ENCODE peak calls at places on chromosomes 1 and 21, in seven cellular contexts. P is CD8-positive, alpha-beta memory T cell; W is SK-N-MC; U is A549; O is cardiac fibroblast; S is cardiac muscle cell; G is CD4-positive, CD25-positive, alpha-beta regulatory T cell. F is an unnamed sample.

GRCh38 chr1:246679211-246680177 is 44.7 kb upstream of the SCCPDH start:
- DNase-seq in S (peak; percentile 29), U (no peak), W (no peak), G (no peak), P (no peak), O (peak; percentile 31), F (no peak)

GRCh38 chr1:165815725-165816124 is 11.7 kb upstream of the UCK2 start:
- DNase-seq in U (no peak), O (peak; percentile 33), G (no peak), W (no peak), S (peak; percentile 50), P (no peak), F (no peak)

GRCh38 chr1:40872266-40872665 is 10.1 kb upstream of the CITED4 start:
- DNase-seq in O (no peak), S (no peak), W (no peak), P (no peak), U (no peak), G (no peak), F (no peak)

GRCh38 chr21:39518055-39518844 is 66.5 kb downstream of the SH3BGR start:
- DNase-seq in P (peak; percentile 16), U (peak; percentile 69), O (peak; percentile 57), G (peak; percentile 55), S (peak; percentile 57), W (no peak), F (peak; percentile 74)

GRCh38 chr1:178412400-178412770 is 84.4 kb downstream of the CLEC20A start:
- DNase-seq in O (no peak), G (no peak), W (no peak), U (no peak), S (peak; percentile 3), P (no peak), F (peak; percentile 48)

GRCh38 chr21:17602874-17603273 is 9.8 kb downstream of the BTG3 start:
- DNase-seq in O (peak; percentile 38), G (no peak), S (peak; percentile 40), P (no peak), W (no peak), U (no peak), F (no peak)

GRCh38 chr1:111515291-111516007 is 12.0 kb upstream of the ADORA3 start:
- DNase-seq in U (no peak), P (no peak), O (peak; percentile 51), G (no peak), W (no peak), S (peak; percentile 65), F (peak; percentile 26)

GRCh38 chr1:232678185-232678886 is 48.4 kb upstream of the SIPA1L2 start:
- DNase-seq in P (no peak), S (no peak), U (no peak), O (no peak), W (no peak), G (no peak), F (no peak)

GRCh38 chr1:24827737-24828136 is 82.5 kb downstream of the CLIC4 start:
- DNase-seq in S (peak; percentile 31), U (no peak), G (no peak), W (no peak), P (no peak), O (peak; percentile 52), F (no peak)

GRCh38 chr1:154809436-154810413 is 60.4 kb downstream of the KCNN3 start:
- DNase-seq in P (no peak), S (peak; percentile 49), W (no peak), G (no peak), O (peak; percentile 49), U (peak; percentile 38), F (peak; percentile 13)

GRCh38 chr1:47416319-47417128 is 439 bp downstream of the FOXE3 start:
- DNase-seq in P (no peak), W (no peak), G (no peak), U (no peak), O (no peak), S (no peak), F (no peak)

GRCh38 chr1:119686661-119687060 is 25.1 kb upstream of the PHGDH start:
- DNase-seq in S (no peak), U (no peak), W (no peak), P (no peak), O (no peak), G (no peak), F (no peak)

GRCh38 chr1:226737819-226738420 is 1.2 kb downstream of the ITPKB start:
- DNase-seq in S (peak; percentile 48), O (peak; percentile 42), G (no peak), P (peak; percentile 31), U (no peak), W (no peak), F (peak; percentile 44)

GRCh38 chr1:31705080-31705866 is 1.5 kb upstream of the COL16A1 start:
- DNase-seq in P (peak; percentile 58), U (peak; percentile 19), S (peak; percentile 77), G (no peak), O (peak; percentile 62), W (no peak), F (peak; percentile 70)

GRCh38 chr1:87134061-87134460 is 194.6 kb upstream of the LMO4 start:
- DNase-seq in G (no peak), S (no peak), O (no peak), U (no peak), P (no peak), W (no peak), F (no peak)

GRCh38 chr1:116709666-116710167 is 42.2 kb upstream of the IGSF3 start:
- DNase-seq in U (no peak), W (no peak), G (no peak), O (no peak), P (no peak), S (no peak), F (no peak)

GRCh38 chr1:25246600-25247023 is 642 bp downstream of the RSRP1 start:
- DNase-seq in G (peak; percentile 50), P (peak; percentile 28), O (no peak), S (no peak), U (no peak), W (no peak), F (peak; percentile 36)

GRCh38 chr1:68016364-68016763 is 34.1 kb downstream of the DIRAS3 start:
- DNase-seq in P (no peak), W (no peak), U (no peak), O (peak; percentile 20), S (peak; percentile 17), G (no peak), F (no peak)

GRCh38 chr1:13703128-13703513 is 3.1 kb downstream of the PRDM2 start:
- DNase-seq in S (no peak), W (no peak), G (no peak), P (no peak), U (no peak), O (no peak), F (no peak)
- H3K4me3 ChIP-seq in S (no peak overlapping the region), W (peak overlapping the region; percentile 44), G (peak overlapping the region; percentile 96), P (no peak overlapping the region), U (no peak overlapping the region), O (no peak overlapping the region), F (peak overlapping the region; percentile 98)

GRCh38 chr1:160520999-160521398 is 2.1 kb downstream of the SLAMF6 start:
- DNase-seq in O (no peak), W (no peak), P (no peak), U (no peak), S (no peak), G (no peak), F (peak; percentile 69)

GRCh38 chr1:160522136-160522535 is 919 bp downstream of the SLAMF6 start:
- DNase-seq in U (no peak), W (no peak), P (no peak), O (no peak), G (no peak), S (no peak), F (peak; percentile 31)

GRCh38 chr1:160520582-160520981 is 2.5 kb downstream of the SLAMF6 start:
- DNase-seq in G (no peak), S (no peak), O (no peak), W (no peak), U (no peak), P (no peak), F (no peak)

GRCh38 chr1:160522622-160523345 is at the start of gene SLAMF6:
- DNase-seq in W (no peak), S (no peak), G (peak; percentile 62), O (no peak), U (no peak), P (peak; percentile 15), F (peak; percentile 80)

DNA sequence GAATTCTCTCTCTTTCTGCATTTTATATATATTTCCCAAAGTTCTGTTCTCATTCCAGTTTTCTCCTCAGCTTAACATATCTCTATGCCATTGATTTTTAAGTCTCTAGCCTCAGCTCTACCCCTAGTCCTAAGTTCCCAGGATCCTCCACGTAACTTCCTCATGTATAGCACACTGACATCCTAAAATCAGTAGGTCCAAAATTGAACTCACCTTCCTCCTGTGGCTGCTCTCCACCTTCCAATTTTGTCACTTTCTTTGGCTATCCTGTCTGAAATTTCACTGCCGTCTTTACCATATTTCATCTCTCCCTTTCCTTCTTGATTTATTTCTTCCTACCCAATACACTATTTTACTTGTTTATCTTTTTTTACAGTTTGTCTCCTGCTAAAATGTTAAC is 1.5 kb downstream of the SLAMF6 start:
- DNase-seq in S (no peak), U (no peak), W (no peak), O (no peak), P (no peak), G (no peak), F (peak; percentile 47)
- H3K4me3 ChIP-seq in S (no peak overlapping the region), U (no peak overlapping the region), W (no peak overlapping the region), O (no peak overlapping the region), P (peak overlapping the region; percentile 91), G (peak overlapping the region; percentile 98), F (peak overlapping the region; percentile 88)

GRCh38 chr21:16116798-16117197 is 387.0 kb downstream of the USP25 start:
- DNase-seq in S (peak; percentile 45), O (peak; percentile 48), P (no peak), G (no peak), U (no peak), W (no peak), F (no peak)

GRCh38 chr21:16117851-16118592 is 388.2 kb downstream of the USP25 start:
- DNase-seq in U (no peak), O (peak; percentile 63), W (peak; percentile 72), G (no peak), P (no peak), S (peak; percentile 62), F (no peak)

GRCh38 chr21:16116067-16116466 is 386.3 kb downstream of the USP25 start:
- DNase-seq in O (no peak), U (no peak), S (no peak), G (no peak), W (no peak), P (no peak), F (no peak)

GRCh38 chr21:16115461-16115860 is 385.7 kb downstream of the USP25 start:
- DNase-seq in W (no peak), P (no peak), U (no peak), G (no peak), S (no peak), O (no peak), F (no peak)

GRCh38 chr21:16117331-16117730 is 387.5 kb downstream of the USP25 start:
- DNase-seq in O (peak; percentile 33), P (no peak), G (no peak), S (peak; percentile 39), W (no peak), U (no peak), F (no peak)
- H3K4me3 ChIP-seq in O (no peak overlapping the region), P (no peak overlapping the region), G (no peak overlapping the region), S (no peak overlapping the region), W (peak overlapping the region; percentile 66), U (no peak overlapping the region), F (no peak overlapping the region)

DNA sequence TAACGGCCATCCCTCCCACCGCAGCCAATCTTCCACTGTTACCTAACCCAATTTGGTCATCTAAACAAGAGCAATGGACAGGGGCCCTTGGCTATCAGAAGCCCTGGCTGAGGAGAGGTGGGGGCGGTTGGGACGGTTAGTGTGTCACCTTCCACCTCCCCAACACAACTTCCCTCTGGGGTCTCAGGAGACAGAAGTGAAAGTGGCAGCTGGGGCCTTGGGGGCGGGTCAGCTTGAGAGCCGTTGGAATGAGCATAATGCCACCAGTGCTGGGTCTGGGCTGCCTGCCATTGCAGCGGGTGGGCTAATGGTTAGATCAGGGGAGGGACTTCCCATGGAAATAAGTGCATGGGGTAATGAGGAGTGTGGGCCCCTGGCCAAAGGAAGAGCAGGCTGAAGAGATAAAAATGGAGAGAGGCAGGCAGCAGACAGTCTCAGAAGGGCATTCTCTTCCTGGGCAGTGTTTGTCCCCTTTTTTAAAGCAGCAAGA is 7.9 kb downstream of the MEF2D start:
- DNase-seq in O (no peak), W (no peak), G (no peak), U (no peak), P (no peak), S (no peak), F (peak; percentile 76)
- H3K4me3 ChIP-seq in O (no peak overlapping the region), W (no peak overlapping the region), G (peak overlapping the region; percentile 35), U (no peak overlapping the region), P (peak overlapping the region; percentile 9), S (no peak overlapping the region), F (peak overlapping the region; percentile 79)

F was measured in GM12865.